ENCODE peak calls at places on chromosomes 4 and X, in four cellular contexts. One of them, this sample, is unnamed.

GRCh38 chrX:48468247-48468671 is 1.8 kb downstream of the SLC38A5 start:
- DNase-seq in D721Med: no peak
- DNase-seq in astrocyte of the spinal cord: no peak
- DNase-seq in Daoy: no peak
- DNase-seq in this sample: no peak

GRCh38 chrX:3678287-3678686 is 35.2 kb downstream of the PRKX start:
- DNase-seq in D721Med: no peak
- DNase-seq in astrocyte of the spinal cord: peak
- DNase-seq in Daoy: no peak
- DNase-seq in this sample: no peak

GRCh38 chr4:140049924-140050681 is 103.9 kb downstream of the MAML3 start:
- DNase-seq in D721Med: no peak
- DNase-seq in astrocyte of the spinal cord: peak
- DNase-seq in Daoy: peak
- DNase-seq in this sample: peak

GRCh38 chr4:95507147-95507546 is 41.6 kb downstream of the UNC5C start:
- DNase-seq in D721Med: no peak
- DNase-seq in astrocyte of the spinal cord: no peak
- DNase-seq in Daoy: no peak
- DNase-seq in this sample: no peak

GRCh38 chr4:102730968-102731533 is 29.7 kb downstream of the MANBA start:
- DNase-seq in D721Med: no peak
- DNase-seq in astrocyte of the spinal cord: no peak
- DNase-seq in Daoy: no peak
- DNase-seq in this sample: no peak

GRCh38 chrX:69285881-69286545 is 120.8 kb upstream of the PJA1 start:
- DNase-seq in D721Med: peak
- DNase-seq in astrocyte of the spinal cord: peak
- DNase-seq in Daoy: peak
- DNase-seq in this sample: peak

GRCh38 chr4:38683265-38683664 is 19.3 kb downstream of the KLF3 start:
- DNase-seq in D721Med: no peak
- DNase-seq in astrocyte of the spinal cord: no peak
- DNase-seq in Daoy: no peak
- DNase-seq in this sample: no peak

GRCh38 chrX:8867454-8867853 is 66.3 kb upstream of the FAM9A start:
- DNase-seq in D721Med: no peak
- DNase-seq in astrocyte of the spinal cord: no peak
- DNase-seq in Daoy: no peak
- DNase-seq in this sample: no peak

GRCh38 chrX:41164469-41164868 is 79.2 kb downstream of the USP9X start:
- DNase-seq in D721Med: no peak
- DNase-seq in astrocyte of the spinal cord: no peak
- DNase-seq in Daoy: no peak
- DNase-seq in this sample: no peak

GRCh38 chr4:174216935-174217272 is 66.6 kb downstream of the FBXO8 start:
- DNase-seq in D721Med: no peak
- DNase-seq in astrocyte of the spinal cord: no peak
- DNase-seq in Daoy: no peak
- DNase-seq in this sample: no peak

GRCh38 chr4:31375936-31376335 is 655.8 kb downstream of the PCDH7 start:
- DNase-seq in D721Med: no peak
- DNase-seq in astrocyte of the spinal cord: no peak
- DNase-seq in Daoy: no peak
- DNase-seq in this sample: no peak

GRCh38 chr4:100299019-100299418 is 108.8 kb upstream of the DDIT4L start:
- DNase-seq in D721Med: no peak
- DNase-seq in astrocyte of the spinal cord: peak
- DNase-seq in Daoy: no peak
- DNase-seq in this sample: no peak

GRCh38 chr4:187070740-187071139 is 347.1 kb upstream of the FAT1 start:
- DNase-seq in D721Med: no peak
- DNase-seq in astrocyte of the spinal cord: no peak
- DNase-seq in Daoy: no peak
- DNase-seq in this sample: no peak

GRCh38 chr4:73019462-73020047 is 50.0 kb downstream of the COX18 start:
- DNase-seq in D721Med: no peak
- DNase-seq in astrocyte of the spinal cord: peak
- DNase-seq in Daoy: peak
- DNase-seq in this sample: peak

GRCh38 chr4:5863461-5864113 is 29.3 kb downstream of the CRMP1 start:
- DNase-seq in D721Med: no peak
- DNase-seq in astrocyte of the spinal cord: peak
- DNase-seq in Daoy: peak
- DNase-seq in this sample: peak

GRCh38 chr4:54930226-54930625 is 195.2 kb downstream of the KDR start:
- DNase-seq in D721Med: no peak
- DNase-seq in astrocyte of the spinal cord: peak
- DNase-seq in Daoy: no peak
- DNase-seq in this sample: no peak

GRCh38 chrX:51891821-51892551 is 1.4 kb upstream of the MAGED1 start:
- DNase-seq in D721Med: no peak
- DNase-seq in astrocyte of the spinal cord: peak
- DNase-seq in Daoy: peak
- DNase-seq in this sample: no peak

GRCh38 chrX:13432776-13433605 is 113.1 kb upstream of the ATXN3L start:
- DNase-seq in D721Med: no peak
- DNase-seq in astrocyte of the spinal cord: peak
- DNase-seq in Daoy: peak
- DNase-seq in this sample: no peak

GRCh38 chr4:145216532-145216931 is 36.1 kb upstream of the OTUD4 start:
- DNase-seq in D721Med: no peak
- DNase-seq in astrocyte of the spinal cord: peak
- DNase-seq in Daoy: no peak
- DNase-seq in this sample: peak

GRCh38 chr4:3465698-3466671 is 2.9 kb downstream of the DOK7 start:
- DNase-seq in D721Med: no peak
- DNase-seq in astrocyte of the spinal cord: no peak
- DNase-seq in Daoy: no peak
- DNase-seq in this sample: no peak

GRCh38 chr4:55554453-55555030 is 7.8 kb upstream of the CLOCK start:
- DNase-seq in D721Med: no peak
- DNase-seq in astrocyte of the spinal cord: peak
- DNase-seq in Daoy: no peak
- DNase-seq in this sample: no peak

GRCh38 chr4:107931775-107932321 is 499 bp downstream of the CYP2U1 start:
- DNase-seq in D721Med: no peak
- DNase-seq in astrocyte of the spinal cord: no peak
- DNase-seq in Daoy: peak
- DNase-seq in this sample: peak

GRCh38 chr4:98786866-98787265 is 128.5 kb upstream of the TSPAN5 start:
- DNase-seq in D721Med: no peak
- DNase-seq in astrocyte of the spinal cord: no peak
- DNase-seq in Daoy: no peak
- DNase-seq in this sample: no peak

GRCh38 chrX:132819885-132820284 is 138.5 kb downstream of the HS6ST2 start:
- DNase-seq in D721Med: no peak
- DNase-seq in astrocyte of the spinal cord: no peak
- DNase-seq in Daoy: no peak
- DNase-seq in this sample: no peak

GRCh38 chr4:147709999-147710398 is 21.9 kb upstream of the ARHGAP10 start:
- DNase-seq in D721Med: no peak
- DNase-seq in astrocyte of the spinal cord: peak
- DNase-seq in Daoy: peak
- DNase-seq in this sample: no peak

GRCh38 chrX:110938977-110939732 is 143.5 kb upstream of the CHRDL1 start:
- DNase-seq in D721Med: no peak
- DNase-seq in astrocyte of the spinal cord: no peak
- DNase-seq in Daoy: no peak
- DNase-seq in this sample: no peak

GRCh38 chrX:10090319-10090718 is 66.5 kb upstream of the CLCN4 start:
- DNase-seq in D721Med: no peak
- DNase-seq in astrocyte of the spinal cord: no peak
- DNase-seq in Daoy: no peak
- DNase-seq in this sample: no peak

GRCh38 chr4:38582445-38582844 is 81.6 kb upstream of the KLF3 start:
- DNase-seq in D721Med: no peak
- DNase-seq in astrocyte of the spinal cord: no peak
- DNase-seq in Daoy: no peak
- DNase-seq in this sample: no peak

This sample was measured in Jurkat, Clone E6-1.